ENCODE peak calls at places on chromosome 14, in five cellular contexts. S, X, B, F and Y are unnamed samples.

GRCh38 chr14:28609228-28609828 is 157.3 kb upstream of the FOXG1 start:
- DNase-seq in S (peak), X (peak), B (no peak), F (peak), Y (peak)

GRCh38 chr14:71354801-71355200 is 447.5 kb downstream of the PCNX1 start:
- DNase-seq in S (no peak), X (no peak), B (no peak), F (no peak), Y (no peak)

GRCh38 chr14:81579115-81579514 is 45.5 kb upstream of the SEL1L start:
- DNase-seq in S (no peak), X (no peak), B (no peak), F (no peak), Y (no peak)

GRCh38 chr14:77707355-77707723 is 484 bp downstream of the ALKBH1 start:
- DNase-seq in S (no peak), X (peak), B (no peak), F (peak), Y (no peak)

GRCh38 chr14:35117112-35117511 is 4.7 kb downstream of the PPP2R3C start:
- DNase-seq in S (no peak), X (no peak), B (no peak), F (no peak), Y (no peak)

GRCh38 chr14:89255852-89256251 is 161.2 kb downstream of the FOXN3 start:
- DNase-seq in S (no peak), X (no peak), B (no peak), F (no peak), Y (no peak)

GRCh38 chr14:102374264-102374663 is 11.5 kb downstream of the TECPR2 start:
- DNase-seq in S (no peak), X (no peak), B (no peak), F (no peak), Y (no peak)

GRCh38 chr14:94752575-94752974 is 17.3 kb downstream of the GSC start:
- DNase-seq in S (no peak), X (no peak), B (no peak), F (no peak), Y (no peak)

GRCh38 chr14:101032433-101032832 is 128.9 kb upstream of the RTL1 start:
- DNase-seq in S (no peak), X (no peak), B (no peak), F (no peak), Y (no peak)

GRCh38 chr14:75041613-75042012 is 9.7 kb downstream of the MLH3 start:
- DNase-seq in S (no peak), X (peak), B (no peak), F (no peak), Y (no peak)

GRCh38 chr14:74521756-74522155 is 28.2 kb downstream of the ISCA2 start:
- DNase-seq in S (no peak), X (no peak), B (no peak), F (no peak), Y (no peak)

DNA sequence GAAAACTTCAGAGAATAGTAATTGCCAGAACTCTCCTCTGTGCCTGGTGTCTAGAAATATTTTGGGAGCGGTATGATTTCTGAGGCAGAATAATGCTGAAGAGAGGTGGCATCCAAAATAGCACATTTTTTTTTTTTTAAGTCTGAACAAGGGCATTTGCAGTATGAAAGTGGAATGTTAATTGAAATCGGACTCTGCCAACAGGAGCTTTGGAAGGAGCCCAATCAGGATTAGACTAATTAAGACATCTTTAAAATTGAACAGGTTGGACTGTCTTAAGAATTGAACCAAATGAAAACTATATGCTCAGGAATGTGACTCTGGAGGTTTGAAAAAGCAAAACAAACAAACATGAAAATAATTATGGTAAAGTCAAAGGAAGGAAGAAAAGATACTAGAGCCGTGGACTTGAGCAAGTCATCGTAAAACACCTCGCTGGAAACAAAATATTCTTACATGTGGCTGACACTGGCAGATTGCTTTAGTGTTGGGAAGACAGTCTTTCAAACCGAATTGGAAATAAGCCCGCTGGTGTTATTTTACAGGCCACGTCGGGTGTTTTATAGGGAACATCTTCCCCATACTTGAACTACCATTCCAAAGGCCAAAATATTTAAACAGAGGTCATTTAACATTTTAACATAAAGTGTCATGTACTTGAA is 436.3 kb downstream of the VRK1 start:
- DNase-seq in S (no peak), X (no peak), B (no peak), F (no peak), Y (no peak)
- TF ChIP-seq CTCF in S (no peak), X (no peak), B (no peak), F (no peak), Y (no peak)

GRCh38 chr14:39426605-39427004 is 5.6 kb downstream of the FBXO33 start:
- DNase-seq in S (no peak), X (no peak), B (no peak), F (no peak), Y (no peak)
- TF ChIP-seq CTCF in S (no peak), X (no peak), B (no peak), F (no peak), Y (no peak)

DNA sequence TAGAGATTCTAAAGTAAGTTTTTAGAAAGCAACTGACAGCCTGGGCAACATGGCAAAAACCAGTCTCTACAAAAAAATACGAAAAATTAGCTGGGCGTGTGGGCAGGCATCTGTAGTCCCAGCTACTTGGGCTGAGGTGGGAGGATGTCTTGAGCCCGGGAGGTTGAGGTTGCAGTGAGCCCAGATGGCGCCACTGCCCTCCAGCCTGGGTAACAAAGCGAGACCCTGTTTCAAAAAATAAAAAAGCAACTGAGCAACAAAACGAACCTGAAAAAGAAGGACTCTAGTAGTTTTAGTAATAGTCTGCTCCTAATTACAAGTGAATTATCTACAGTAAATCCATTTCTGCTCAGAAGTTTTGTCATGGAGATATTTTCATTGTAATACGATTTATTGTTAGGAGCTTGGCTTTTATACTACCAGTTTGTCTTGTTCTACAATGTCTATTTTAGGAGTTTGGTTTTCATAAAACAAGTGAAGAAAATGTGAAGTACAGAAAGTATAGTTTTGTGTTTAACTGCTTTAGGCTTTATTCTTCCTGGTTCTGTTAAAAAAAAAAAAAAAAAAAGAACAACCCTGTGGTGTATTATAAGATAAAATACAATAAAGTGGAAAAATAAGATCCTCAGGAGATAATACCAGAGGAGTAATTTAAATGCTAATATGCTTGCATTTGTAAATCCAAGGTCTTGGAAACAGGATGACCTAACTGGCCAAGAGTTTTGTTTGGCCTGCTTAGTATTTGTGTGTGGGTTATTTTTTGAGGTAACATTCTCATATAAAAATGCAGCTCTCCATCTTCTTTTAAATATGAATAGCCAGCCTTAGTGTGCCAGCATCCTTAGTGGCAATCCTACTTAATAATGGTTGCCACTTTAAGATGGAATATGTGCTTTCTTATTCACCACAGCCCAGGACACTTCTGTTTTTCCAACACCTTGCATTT is 2.8 kb downstream of the TMX1 start:
- DNase-seq in S (peak), X (no peak), B (no peak), F (no peak), Y (peak)
- TF ChIP-seq CTCF in S (no peak), X (no peak), B (no peak), F (no peak), Y (no peak)

GRCh38 chr14:105144231-105144665 is 24.3 kb downstream of the JAG2 start:
- DNase-seq in S (no peak), X (peak), B (no peak), F (no peak), Y (no peak)

GRCh38 chr14:105145381-105146180 is 23.0 kb downstream of the JAG2 start:
- DNase-seq in S (peak), X (no peak), B (no peak), F (no peak), Y (no peak)

GRCh38 chr14:105146181-105146975 is 22.2 kb downstream of the JAG2 start:
- DNase-seq in S (peak), X (no peak), B (no peak), F (no peak), Y (peak)

GRCh38 chr14:105143451-105144230 is 24.9 kb downstream of the JAG2 start:
- DNase-seq in S (peak), X (peak), B (no peak), F (no peak), Y (peak)

DNA sequence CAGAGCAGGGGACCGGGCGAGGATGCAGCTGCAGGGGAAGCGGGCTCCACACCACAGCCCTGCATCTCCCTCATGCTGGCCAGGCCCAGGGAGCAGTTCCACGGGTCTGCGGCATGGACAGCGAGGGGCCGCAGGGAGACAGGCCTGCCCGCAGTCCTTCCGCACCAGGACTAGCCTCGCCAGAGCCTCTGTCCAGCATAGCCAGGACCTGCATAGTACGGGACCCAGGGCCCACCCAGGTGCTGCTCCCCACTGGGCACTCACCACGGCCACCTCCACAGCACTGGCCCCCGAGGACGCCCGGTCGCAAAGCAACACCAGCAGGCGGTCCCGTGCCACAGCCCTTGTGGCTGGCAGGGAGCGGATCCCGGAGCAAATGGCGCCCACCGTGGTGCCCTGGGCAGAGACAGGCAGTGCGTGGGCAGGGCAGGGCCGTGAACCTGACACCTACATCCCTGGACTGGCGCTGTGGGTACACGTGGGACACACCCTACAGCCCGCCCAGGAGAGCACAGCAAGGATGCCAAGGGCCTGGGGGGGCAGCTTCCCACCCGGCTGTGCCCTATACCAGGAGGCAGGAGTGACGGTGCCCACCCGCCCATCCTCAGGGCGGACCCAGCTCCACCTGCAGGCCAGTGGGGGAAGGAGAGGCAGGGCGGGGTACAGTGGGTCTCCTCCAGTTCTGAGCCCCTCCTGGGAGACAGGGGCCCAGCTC is 23.8 kb downstream of the JAG2 start:
- DNase-seq in S (peak), X (peak), B (no peak), F (no peak), Y (no peak)
- TF ChIP-seq CTCF in S (no peak), X (no peak), B (no peak), F (no peak), Y (no peak)

DNA sequence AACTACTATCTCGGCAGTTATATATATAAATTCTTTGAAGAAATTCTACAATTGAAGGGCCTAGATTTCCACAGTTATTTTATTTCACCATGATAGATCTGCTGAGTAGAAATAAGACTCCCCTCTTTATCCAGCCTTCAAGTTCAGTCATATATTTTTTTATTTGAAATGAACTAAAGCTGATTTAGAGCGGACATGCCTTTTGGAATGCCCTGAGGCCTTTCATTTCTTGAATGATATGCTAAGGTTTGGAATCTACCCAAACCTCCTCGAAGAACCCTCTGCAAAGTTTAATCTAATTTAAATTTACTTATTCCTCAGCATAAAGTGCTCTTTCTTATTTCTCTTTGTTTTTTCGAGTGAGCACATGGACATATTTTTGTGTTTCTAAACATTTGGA is 15.1 kb downstream of the SIX1 start:
- DNase-seq in S (no peak), X (no peak), B (no peak), F (no peak), Y (no peak)
- TF ChIP-seq CTCF in S (no peak), X (no peak), B (no peak), F (no peak), Y (no peak)

DNA sequence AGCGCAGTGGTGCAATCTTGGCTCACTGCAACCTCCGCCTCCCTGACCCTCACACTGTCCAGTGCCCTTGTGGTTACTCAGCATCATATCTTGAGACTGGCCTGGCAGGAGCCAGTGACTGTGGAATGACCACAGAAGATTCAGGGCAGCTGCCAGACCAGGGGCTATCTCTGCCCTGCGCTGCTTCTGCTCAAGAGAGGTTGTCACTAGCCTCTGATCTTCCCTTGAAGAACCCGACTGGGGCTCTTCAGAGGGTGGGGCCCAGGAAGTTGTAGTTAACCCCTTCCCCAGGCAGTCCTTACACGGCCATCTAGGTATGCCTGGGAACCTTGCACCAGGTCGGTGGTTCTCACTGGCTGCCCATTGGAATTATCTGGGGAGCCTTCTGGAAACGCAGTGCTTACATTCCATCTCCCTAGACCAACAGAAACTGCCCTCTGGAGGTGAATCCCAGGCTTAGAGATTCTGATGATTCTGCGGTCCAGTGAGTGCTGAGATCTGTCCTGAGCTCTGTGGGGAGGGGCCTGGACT is 41.4 kb downstream of the PLEKHG3 start:
- DNase-seq in S (no peak), X (no peak), B (no peak), F (no peak), Y (no peak)
- TF ChIP-seq CTCF in S (no peak), X (no peak), B (no peak), F (peak), Y (no peak)